ENCODE peak calls at places on chromosomes 5 and 9, in five cellular contexts. One of them, this sample, is unnamed.

GRCh38 chr5:149284501-149284900 is 12.8 kb downstream of the AFAP1L1 start:
- DNase-seq in upper lobe of left lung: no peak
- DNase-seq in NCI-H774: no peak
- DNase-seq in globus pallidus: no peak
- DNase-seq in CMK: no peak
- DNase-seq in this sample: no peak

GRCh38 chr9:136096505-136097001 is 1.5 kb upstream of the NACC2 start:
- DNase-seq in upper lobe of left lung: no peak
- DNase-seq in NCI-H774: no peak
- DNase-seq in globus pallidus: no peak
- DNase-seq in CMK: no peak
- DNase-seq in this sample: no peak

GRCh38 chr9:95570150-95570549 is 53.4 kb upstream of the PTCH1 start:
- DNase-seq in upper lobe of left lung: no peak
- DNase-seq in NCI-H774: no peak
- DNase-seq in globus pallidus: no peak
- DNase-seq in CMK: no peak
- DNase-seq in this sample: no peak

GRCh38 chr5:337565-338130 is 16.1 kb downstream of the AHRR start:
- DNase-seq in upper lobe of left lung: no peak
- DNase-seq in NCI-H774: no peak
- DNase-seq in globus pallidus: no peak
- DNase-seq in CMK: no peak
- DNase-seq in this sample: no peak

GRCh38 chr9:97880336-97880735 is 27.3 kb downstream of the FOXE1 start:
- DNase-seq in upper lobe of left lung: no peak
- DNase-seq in NCI-H774: no peak
- DNase-seq in globus pallidus: no peak
- DNase-seq in CMK: no peak
- DNase-seq in this sample: no peak

GRCh38 chr5:145681686-145682085 is 153.5 kb downstream of the PRELID2 start:
- DNase-seq in upper lobe of left lung: no peak
- DNase-seq in NCI-H774: peak
- DNase-seq in globus pallidus: peak
- DNase-seq in CMK: peak
- DNase-seq in this sample: no peak

GRCh38 chr5:73317523-73317922 is 131.1 kb downstream of the FOXD1 start:
- DNase-seq in upper lobe of left lung: no peak
- DNase-seq in NCI-H774: no peak
- DNase-seq in globus pallidus: no peak
- DNase-seq in CMK: no peak
- DNase-seq in this sample: no peak

GRCh38 chr5:119343766-119344165 is 12.1 kb upstream of the TNFAIP8 start:
- DNase-seq in upper lobe of left lung: no peak
- DNase-seq in NCI-H774: no peak
- DNase-seq in globus pallidus: no peak
- DNase-seq in CMK: no peak
- DNase-seq in this sample: no peak

GRCh38 chr5:168908207-168908606 is 329.0 kb upstream of the PANK3 start:
- DNase-seq in upper lobe of left lung: no peak
- DNase-seq in NCI-H774: no peak
- DNase-seq in globus pallidus: no peak
- DNase-seq in CMK: no peak
- DNase-seq in this sample: no peak

GRCh38 chr9:31304576-31304975 is 1079.9 kb upstream of the ACO1 start:
- DNase-seq in upper lobe of left lung: no peak
- DNase-seq in NCI-H774: no peak
- DNase-seq in globus pallidus: no peak
- DNase-seq in CMK: no peak
- DNase-seq in this sample: no peak

GRCh38 chr5:169856571-169856970 is 123.7 kb downstream of the INSYN2B start:
- DNase-seq in upper lobe of left lung: no peak
- DNase-seq in NCI-H774: no peak
- DNase-seq in globus pallidus: no peak
- DNase-seq in CMK: no peak
- DNase-seq in this sample: no peak

GRCh38 chr9:121860744-121861143 is 209.3 kb downstream of the DAB2IP start:
- DNase-seq in upper lobe of left lung: no peak
- DNase-seq in NCI-H774: no peak
- DNase-seq in globus pallidus: no peak
- DNase-seq in CMK: no peak
- DNase-seq in this sample: no peak

GRCh38 chr5:176319827-176320554 is 41.6 kb downstream of the KIAA1191 start:
- DNase-seq in upper lobe of left lung: no peak
- DNase-seq in NCI-H774: no peak
- DNase-seq in globus pallidus: no peak
- DNase-seq in CMK: no peak
- DNase-seq in this sample: no peak

GRCh38 chr5:134426362-134426761 is 14.7 kb upstream of the CDKN2AIPNL start:
- DNase-seq in upper lobe of left lung: no peak
- DNase-seq in NCI-H774: no peak
- DNase-seq in globus pallidus: no peak
- DNase-seq in CMK: no peak
- DNase-seq in this sample: no peak

GRCh38 chr9:104879555-104880318 is 48.2 kb downstream of the ABCA1 start:
- DNase-seq in upper lobe of left lung: no peak
- DNase-seq in NCI-H774: no peak
- DNase-seq in globus pallidus: no peak
- DNase-seq in CMK: no peak
- DNase-seq in this sample: no peak

GRCh38 chr9:131739192-131739961 is 499 bp downstream of the RAPGEF1 start:
- DNase-seq in upper lobe of left lung: peak
- DNase-seq in NCI-H774: no peak
- DNase-seq in globus pallidus: no peak
- DNase-seq in CMK: no peak
- DNase-seq in this sample: peak

GRCh38 chr5:147093138-147093537 is 141.7 kb upstream of the STK32A start:
- DNase-seq in upper lobe of left lung: no peak
- DNase-seq in NCI-H774: no peak
- DNase-seq in globus pallidus: no peak
- DNase-seq in CMK: no peak
- DNase-seq in this sample: no peak

GRCh38 chr5:177372534-177372896 is 11.7 kb upstream of the SLC34A1 start:
- DNase-seq in upper lobe of left lung: no peak
- DNase-seq in NCI-H774: no peak
- DNase-seq in globus pallidus: no peak
- DNase-seq in CMK: no peak
- DNase-seq in this sample: no peak

GRCh38 chr9:136578915-136579637 is 33.2 kb upstream of the NOTCH1 start:
- DNase-seq in upper lobe of left lung: peak
- DNase-seq in NCI-H774: no peak
- DNase-seq in globus pallidus: no peak
- DNase-seq in CMK: peak
- DNase-seq in this sample: no peak

GRCh38 chr5:134508521-134509195 is 16.8 kb upstream of the JADE2 start:
- DNase-seq in upper lobe of left lung: no peak
- DNase-seq in NCI-H774: no peak
- DNase-seq in globus pallidus: no peak
- DNase-seq in CMK: no peak
- DNase-seq in this sample: no peak

GRCh38 chr9:34500623-34501267 is 22.0 kb downstream of the ENHO start:
- DNase-seq in upper lobe of left lung: no peak
- DNase-seq in NCI-H774: peak
- DNase-seq in globus pallidus: no peak
- DNase-seq in CMK: peak
- DNase-seq in this sample: peak

GRCh38 chr9:76598971-76599370 is 140.0 kb downstream of the GCNT1 start:
- DNase-seq in upper lobe of left lung: no peak
- DNase-seq in NCI-H774: no peak
- DNase-seq in globus pallidus: no peak
- DNase-seq in CMK: no peak
- DNase-seq in this sample: no peak

GRCh38 chr5:29697786-29698414 is 1495.6 kb upstream of the CDH6 start:
- DNase-seq in upper lobe of left lung: no peak
- DNase-seq in NCI-H774: no peak
- DNase-seq in globus pallidus: peak
- DNase-seq in CMK: peak
- DNase-seq in this sample: no peak